ENCODE peak calls at places on chromosome 18, in five cellular contexts. One of them, this sample, is unnamed.

GRCh38 chr18:43642647-43643046 is 365.4 kb upstream of the SYT4 start:
- DNase-seq in mammary epithelial cell: no peak
- DNase-seq in transverse colon: no peak
- DNase-seq in cardiac muscle cell: no peak
- DNase-seq in IMR-90: no peak
- DNase-seq in this sample: no peak

GRCh38 chr18:34933880-34934689 is 107.1 kb upstream of the MAPRE2 start:
- DNase-seq in transverse colon: no peak
- DNase-seq in mammary epithelial cell: peak; percentile 36
- DNase-seq in cardiac muscle cell: no peak
- DNase-seq in IMR-90: peak; percentile 31
- DNase-seq in this sample: no peak

GRCh38 chr18:77052656-77053309 is 79.8 kb downstream of the MBP start:
- DNase-seq in transverse colon: no peak
- DNase-seq in IMR-90: no peak
- DNase-seq in cardiac muscle cell: no peak
- DNase-seq in mammary epithelial cell: no peak
- DNase-seq in this sample: no peak

GRCh38 chr18:24208270-24209035 is 69.6 kb downstream of the CABYR start:
- DNase-seq in mammary epithelial cell: peak; percentile 58
- DNase-seq in transverse colon: no peak
- DNase-seq in IMR-90: no peak
- DNase-seq in cardiac muscle cell: peak; percentile 31
- DNase-seq in this sample: no peak

GRCh38 chr18:2912357-2913299 is 65.8 kb downstream of the EMILIN2 start:
- DNase-seq in mammary epithelial cell: no peak
- DNase-seq in transverse colon: no peak
- DNase-seq in IMR-90: no peak
- DNase-seq in cardiac muscle cell: no peak
- DNase-seq in this sample: no peak

GRCh38 chr18:7950380-7951143 is 383.4 kb downstream of the PTPRM start:
- DNase-seq in IMR-90: peak; percentile 74
- DNase-seq in cardiac muscle cell: peak; percentile 37
- DNase-seq in transverse colon: no peak
- DNase-seq in mammary epithelial cell: peak; percentile 93
- DNase-seq in this sample: no peak

GRCh38 chr18:2641638-2642037 is 13.9 kb upstream of the SMCHD1 start:
- DNase-seq in IMR-90: peak; percentile 17
- DNase-seq in cardiac muscle cell: peak; percentile 50
- DNase-seq in mammary epithelial cell: no peak
- DNase-seq in transverse colon: no peak
- DNase-seq in this sample: no peak

GRCh38 chr18:63763831-63764600 is 11.2 kb upstream of the SERPINB7 start:
- DNase-seq in mammary epithelial cell: peak; percentile 70
- DNase-seq in transverse colon: no peak
- DNase-seq in IMR-90: peak; percentile 61
- DNase-seq in cardiac muscle cell: no peak
- DNase-seq in this sample: no peak

GRCh38 chr18:13025233-13025632 is 34.1 kb downstream of the CEP192 start:
- DNase-seq in IMR-90: no peak
- DNase-seq in cardiac muscle cell: no peak
- DNase-seq in transverse colon: no peak
- DNase-seq in mammary epithelial cell: no peak
- DNase-seq in this sample: no peak

GRCh38 chr18:50973367-50974126 is 5.7 kb downstream of the ELAC1 start:
- DNase-seq in IMR-90: peak; percentile 79
- DNase-seq in cardiac muscle cell: peak; percentile 50
- DNase-seq in transverse colon: no peak
- DNase-seq in mammary epithelial cell: peak; percentile 90
- DNase-seq in this sample: peak; percentile 54

GRCh38 chr18:51030537-51031258 is 685 bp downstream of the SMAD4 start:
- DNase-seq in mammary epithelial cell: peak; percentile 68
- DNase-seq in transverse colon: peak; percentile 81
- DNase-seq in cardiac muscle cell: peak; percentile 70
- DNase-seq in IMR-90: peak; percentile 26
- DNase-seq in this sample: peak; percentile 85

GRCh38 chr18:39571511-39571910 is 2005.9 kb upstream of the CELF4 start:
- DNase-seq in transverse colon: no peak
- DNase-seq in IMR-90: peak; percentile 19
- DNase-seq in cardiac muscle cell: peak; percentile 54
- DNase-seq in mammary epithelial cell: no peak
- DNase-seq in this sample: no peak

GRCh38 chr18:43170586-43170985 is 55.1 kb upstream of the RIT2 start:
- DNase-seq in mammary epithelial cell: no peak
- DNase-seq in IMR-90: no peak
- DNase-seq in cardiac muscle cell: no peak
- DNase-seq in transverse colon: no peak
- DNase-seq in this sample: no peak

GRCh38 chr18:42649636-42650035 is 465.8 kb downstream of the RIT2 start:
- DNase-seq in cardiac muscle cell: peak; percentile 44
- DNase-seq in mammary epithelial cell: peak; percentile 8
- DNase-seq in transverse colon: no peak
- DNase-seq in IMR-90: no peak
- DNase-seq in this sample: no peak

GRCh38 chr18:55587341-55588000 is 521 bp downstream of the TCF4 start:
- DNase-seq in cardiac muscle cell: peak; percentile 62
- DNase-seq in transverse colon: no peak
- DNase-seq in mammary epithelial cell: peak; percentile 12
- DNase-seq in IMR-90: peak; percentile 51
- DNase-seq in this sample: peak; percentile 22

GRCh38 chr18:1488957-1489356 is 584.3 kb downstream of the ADCYAP1 start:
- DNase-seq in cardiac muscle cell: no peak
- DNase-seq in transverse colon: no peak
- DNase-seq in mammary epithelial cell: no peak
- DNase-seq in IMR-90: no peak
- DNase-seq in this sample: no peak

GRCh38 chr18:60534539-60534938 is 162.0 kb upstream of the MC4R start:
- DNase-seq in IMR-90: peak; percentile 24
- DNase-seq in cardiac muscle cell: no peak
- DNase-seq in transverse colon: no peak
- DNase-seq in mammary epithelial cell: peak; percentile 8
- DNase-seq in this sample: no peak

GRCh38 chr18:40159141-40160017 is 1795.7 kb upstream of the PIK3C3 start:
- DNase-seq in IMR-90: peak; percentile 40
- DNase-seq in mammary epithelial cell: peak; percentile 34
- DNase-seq in cardiac muscle cell: peak; percentile 68
- DNase-seq in transverse colon: no peak
- DNase-seq in this sample: no peak

GRCh38 chr18:61697306-61697909 is 195.4 kb downstream of the RNF152 start:
- DNase-seq in transverse colon: no peak
- DNase-seq in mammary epithelial cell: no peak
- DNase-seq in cardiac muscle cell: no peak
- DNase-seq in IMR-90: no peak
- DNase-seq in this sample: no peak

GRCh38 chr18:46622999-46623398 is 34.0 kb downstream of the LOXHD1 start:
- DNase-seq in mammary epithelial cell: peak; percentile 16
- DNase-seq in transverse colon: no peak
- DNase-seq in cardiac muscle cell: peak; percentile 25
- DNase-seq in IMR-90: peak; percentile 15
- DNase-seq in this sample: no peak

GRCh38 chr18:24628360-24628759 is 167.9 kb downstream of the HRH4 start:
- DNase-seq in mammary epithelial cell: peak; percentile 23
- DNase-seq in transverse colon: no peak
- DNase-seq in cardiac muscle cell: peak; percentile 10
- DNase-seq in IMR-90: peak; percentile 10
- DNase-seq in this sample: no peak

GRCh38 chr18:7958081-7958896 is 391.2 kb downstream of the PTPRM start:
- DNase-seq in mammary epithelial cell: no peak
- DNase-seq in transverse colon: no peak
- DNase-seq in IMR-90: peak; percentile 52
- DNase-seq in cardiac muscle cell: peak; percentile 15
- DNase-seq in this sample: no peak

GRCh38 chr18:13425357-13426095 is 207.0 kb downstream of the LDLRAD4 start:
- DNase-seq in mammary epithelial cell: no peak
- DNase-seq in transverse colon: no peak
- DNase-seq in cardiac muscle cell: no peak
- DNase-seq in IMR-90: no peak
- DNase-seq in this sample: no peak

GRCh38 chr18:40124107-40124506 is 1830.9 kb upstream of the PIK3C3 start:
- DNase-seq in transverse colon: no peak
- DNase-seq in cardiac muscle cell: peak; percentile 22
- DNase-seq in mammary epithelial cell: peak; percentile 61
- DNase-seq in IMR-90: peak; percentile 44
- DNase-seq in this sample: no peak

GRCh38 chr18:48918660-48919415 is 31.9 kb downstream of the SMAD7 start:
- DNase-seq in IMR-90: no peak
- DNase-seq in mammary epithelial cell: no peak
- DNase-seq in cardiac muscle cell: no peak
- DNase-seq in transverse colon: no peak
- DNase-seq in this sample: peak; percentile 49

GRCh38 chr18:41870817-41871216 is 84.2 kb upstream of the PIK3C3 start:
- DNase-seq in IMR-90: peak; percentile 49
- DNase-seq in cardiac muscle cell: no peak
- DNase-seq in transverse colon: no peak
- DNase-seq in mammary epithelial cell: peak; percentile 69
- DNase-seq in this sample: no peak

GRCh38 chr18:61901334-61901986 is 8.7 kb upstream of the RNF152 start:
- DNase-seq in mammary epithelial cell: peak; percentile 60
- DNase-seq in cardiac muscle cell: peak; percentile 72
- DNase-seq in IMR-90: peak; percentile 53
- DNase-seq in transverse colon: peak; percentile 55
- DNase-seq in this sample: no peak

GRCh38 chr18:77061946-77062517 is 70.6 kb downstream of the MBP start:
- DNase-seq in transverse colon: no peak
- DNase-seq in cardiac muscle cell: no peak
- DNase-seq in mammary epithelial cell: no peak
- DNase-seq in IMR-90: no peak
- DNase-seq in this sample: no peak

GRCh38 chr18:48657446-48658120 is 118.8 kb downstream of the CTIF start:
- DNase-seq in IMR-90: no peak
- DNase-seq in mammary epithelial cell: no peak
- DNase-seq in transverse colon: no peak
- DNase-seq in cardiac muscle cell: no peak
- DNase-seq in this sample: peak; percentile 33

GRCh38 chr18:11050966-11051365 is 98.4 kb downstream of the PIEZO2 start:
- DNase-seq in IMR-90: no peak
- DNase-seq in transverse colon: no peak
- DNase-seq in mammary epithelial cell: no peak
- DNase-seq in cardiac muscle cell: no peak
- DNase-seq in this sample: no peak

GRCh38 chr18:9436176-9436575 is 39.1 kb upstream of the RALBP1 start:
- DNase-seq in cardiac muscle cell: no peak
- DNase-seq in IMR-90: no peak
- DNase-seq in transverse colon: no peak
- DNase-seq in mammary epithelial cell: no peak
- DNase-seq in this sample: no peak

GRCh38 chr18:77001979-77002378 is 130.6 kb downstream of the MBP start:
- DNase-seq in mammary epithelial cell: no peak
- DNase-seq in transverse colon: no peak
- DNase-seq in IMR-90: no peak
- DNase-seq in cardiac muscle cell: no peak
- DNase-seq in this sample: no peak

GRCh38 chr18:8368490-8369217 is 240.6 kb upstream of the RAB12 start:
- DNase-seq in transverse colon: no peak
- DNase-seq in IMR-90: peak; percentile 49
- DNase-seq in cardiac muscle cell: no peak
- DNase-seq in mammary epithelial cell: no peak
- DNase-seq in this sample: no peak

GRCh38 chr18:39455300-39455699 is 1889.7 kb upstream of the CELF4 start:
- DNase-seq in cardiac muscle cell: peak; percentile 66
- DNase-seq in mammary epithelial cell: peak; percentile 96
- DNase-seq in transverse colon: no peak
- DNase-seq in IMR-90: peak; percentile 66
- DNase-seq in this sample: no peak

GRCh38 chr18:68841301-68841700 is 43.4 kb downstream of the CCDC102B start:
- DNase-seq in mammary epithelial cell: no peak
- DNase-seq in cardiac muscle cell: peak; percentile 50
- DNase-seq in transverse colon: no peak
- DNase-seq in IMR-90: no peak
- DNase-seq in this sample: no peak

GRCh38 chr18:22174341-22175148 is 5.2 kb downstream of the GATA6 start:
- DNase-seq in transverse colon: peak; percentile 36
- DNase-seq in cardiac muscle cell: no peak
- DNase-seq in IMR-90: no peak
- DNase-seq in mammary epithelial cell: no peak
- DNase-seq in this sample: no peak
- H3K27ac ChIP-seq in transverse colon: peak overlapping the region; percentile 96
- H3K27ac ChIP-seq in cardiac muscle cell: peak overlapping the region; percentile 99
- H3K27ac ChIP-seq in IMR-90: no peak overlapping the region
- H3K27ac ChIP-seq in mammary epithelial cell: no peak overlapping the region
- H3K27ac ChIP-seq in this sample: peak overlapping the region; percentile 35

DNA sequence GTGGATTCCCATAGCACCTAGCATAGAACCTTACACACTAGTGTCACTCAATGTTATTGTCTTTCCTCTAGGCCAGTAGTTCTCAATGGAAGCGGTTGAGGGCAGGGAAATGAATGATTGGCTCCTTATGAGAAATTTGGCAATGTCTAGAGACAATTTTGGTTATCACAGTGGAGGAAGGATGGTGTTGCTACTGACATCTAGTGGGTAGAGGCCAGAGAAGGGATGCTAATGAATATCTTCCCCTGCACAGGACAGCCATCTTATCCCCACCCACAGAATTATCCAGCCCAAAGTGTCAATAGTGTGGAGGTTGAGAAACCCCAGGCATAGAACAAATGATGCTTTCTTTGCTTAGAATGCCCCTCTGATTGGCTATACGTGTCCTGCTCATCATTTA is 15.8 kb downstream of the C18orf63 start:
- DNase-seq in transverse colon: no peak
- DNase-seq in IMR-90: peak; percentile 51
- DNase-seq in mammary epithelial cell: peak; percentile 32
- DNase-seq in cardiac muscle cell: peak; percentile 80
- DNase-seq in this sample: peak; percentile 49
- TF ChIP-seq CTCF in transverse colon: peak; percentile 10
- TF ChIP-seq CTCF in IMR-90: peak; percentile 60
- TF ChIP-seq CTCF in mammary epithelial cell: peak; percentile 68
- TF ChIP-seq CTCF in cardiac muscle cell: peak; percentile 67
- TF ChIP-seq CTCF in this sample: peak; percentile 70

GRCh38 chr18:27922780-27923179 is 254.2 kb downstream of the CDH2 start:
- DNase-seq in IMR-90: no peak
- DNase-seq in mammary epithelial cell: no peak
- DNase-seq in transverse colon: no peak
- DNase-seq in cardiac muscle cell: no peak
- DNase-seq in this sample: no peak

GRCh38 chr18:27921392-27921791 is 255.5 kb downstream of the CDH2 start:
- DNase-seq in cardiac muscle cell: no peak
- DNase-seq in mammary epithelial cell: no peak
- DNase-seq in transverse colon: no peak
- DNase-seq in IMR-90: no peak
- DNase-seq in this sample: no peak

GRCh38 chr18:27921904-27922541 is 254.9 kb downstream of the CDH2 start:
- DNase-seq in transverse colon: no peak
- DNase-seq in IMR-90: peak; percentile 68
- DNase-seq in cardiac muscle cell: peak; percentile 69
- DNase-seq in mammary epithelial cell: peak; percentile 60
- DNase-seq in this sample: no peak
- H3K27ac ChIP-seq in transverse colon: no peak overlapping the region
- H3K27ac ChIP-seq in IMR-90: no peak overlapping the region
- H3K27ac ChIP-seq in cardiac muscle cell: peak overlapping the region; percentile 5
- H3K27ac ChIP-seq in mammary epithelial cell: no peak overlapping the region
- H3K27ac ChIP-seq in this sample: no peak overlapping the region

DNA sequence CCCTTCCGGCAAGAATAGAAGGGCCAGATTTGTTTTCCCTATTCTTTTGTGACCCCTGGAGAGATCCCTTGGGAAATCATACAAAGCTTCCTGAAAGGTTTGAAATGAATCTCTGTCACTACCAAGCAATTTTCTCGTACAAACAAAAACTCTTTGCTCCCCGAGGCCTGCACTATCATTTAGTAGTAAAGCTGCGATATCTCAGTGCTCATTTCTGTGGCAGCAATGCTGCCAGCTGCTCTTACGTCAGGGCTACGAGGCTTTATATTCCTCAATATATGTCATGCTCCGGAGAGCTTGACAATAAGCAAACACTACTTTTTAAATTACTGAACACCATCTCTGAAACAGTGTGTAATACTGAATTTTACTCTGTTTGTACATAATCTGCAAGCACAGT is 403.1 kb upstream of the NETO1 start:
- DNase-seq in transverse colon: no peak
- DNase-seq in mammary epithelial cell: no peak
- DNase-seq in cardiac muscle cell: no peak
- DNase-seq in IMR-90: no peak
- DNase-seq in this sample: no peak
- TF ChIP-seq CTCF in transverse colon: no peak
- TF ChIP-seq CTCF in mammary epithelial cell: no peak
- TF ChIP-seq CTCF in cardiac muscle cell: no peak
- TF ChIP-seq CTCF in IMR-90: no peak
- TF ChIP-seq CTCF in this sample: no peak

This sample was measured in right lobe of liver.